ENCODE peak calls at places on chromosomes 5 and 9, in eight cellular contexts. One of them, this sample, is unnamed.

GRCh38 chr5:4797445-4797844 is 342.7 kb upstream of the ADAMTS16 start:
- DNase-seq in HT-29: no peak
- DNase-seq in memory B cell: no peak
- DNase-seq in SJSA1: no peak
- DNase-seq in MCF 10A: no peak
- DNase-seq in NCI-H524: no peak
- DNase-seq in left cardiac atrium: no peak
- DNase-seq in IMR-90: no peak
- DNase-seq in this sample: no peak

GRCh38 chr5:168354397-168354796 is 63.0 kb downstream of the WWC1 start:
- DNase-seq in HT-29: no peak
- DNase-seq in left cardiac atrium: no peak
- DNase-seq in MCF 10A: no peak
- DNase-seq in SJSA1: no peak
- DNase-seq in NCI-H524: no peak
- DNase-seq in memory B cell: no peak
- DNase-seq in IMR-90: no peak
- DNase-seq in this sample: no peak

GRCh38 chr9:3528466-3528865 is 2.7 kb upstream of the RFX3 start:
- DNase-seq in left cardiac atrium: no peak
- DNase-seq in SJSA1: no peak
- DNase-seq in IMR-90: no peak
- DNase-seq in memory B cell: no peak
- DNase-seq in HT-29: no peak
- DNase-seq in MCF 10A: no peak
- DNase-seq in NCI-H524: no peak
- DNase-seq in this sample: peak; percentile 41

GRCh38 chr5:145937432-145938250 is 1.3 kb downstream of the SH3RF2 start:
- DNase-seq in IMR-90: peak; percentile 51
- DNase-seq in HT-29: peak; percentile 76
- DNase-seq in left cardiac atrium: no peak
- DNase-seq in NCI-H524: no peak
- DNase-seq in SJSA1: peak; percentile 81
- DNase-seq in MCF 10A: peak; percentile 93
- DNase-seq in memory B cell: no peak
- DNase-seq in this sample: no peak

GRCh38 chr5:104053057-104053666 is 490.6 kb upstream of the NUDT12 start:
- DNase-seq in left cardiac atrium: no peak
- DNase-seq in IMR-90: no peak
- DNase-seq in memory B cell: no peak
- DNase-seq in HT-29: no peak
- DNase-seq in MCF 10A: no peak
- DNase-seq in SJSA1: no peak
- DNase-seq in NCI-H524: peak; percentile 72
- DNase-seq in this sample: no peak

GRCh38 chr5:59746261-59746765 is 147.2 kb downstream of the PDE4D start:
- DNase-seq in NCI-H524: peak; percentile 79
- DNase-seq in left cardiac atrium: no peak
- DNase-seq in SJSA1: peak; percentile 38
- DNase-seq in memory B cell: no peak
- DNase-seq in HT-29: no peak
- DNase-seq in IMR-90: peak; percentile 6
- DNase-seq in MCF 10A: peak; percentile 88
- DNase-seq in this sample: no peak

GRCh38 chr5:135173662-135174290 is 139.7 kb upstream of the PITX1 start:
- DNase-seq in SJSA1: no peak
- DNase-seq in IMR-90: no peak
- DNase-seq in NCI-H524: peak; percentile 52
- DNase-seq in memory B cell: no peak
- DNase-seq in HT-29: no peak
- DNase-seq in left cardiac atrium: no peak
- DNase-seq in MCF 10A: no peak
- DNase-seq in this sample: no peak

GRCh38 chr9:131419029-131419614 is 25.2 kb downstream of the PRRC2B start:
- DNase-seq in MCF 10A: no peak
- DNase-seq in IMR-90: peak; percentile 66
- DNase-seq in NCI-H524: no peak
- DNase-seq in memory B cell: no peak
- DNase-seq in SJSA1: no peak
- DNase-seq in left cardiac atrium: no peak
- DNase-seq in HT-29: no peak
- DNase-seq in this sample: no peak

GRCh38 chr5:63923914-63924313 is 38.3 kb downstream of the HTR1A start:
- DNase-seq in HT-29: peak; percentile 75
- DNase-seq in NCI-H524: peak; percentile 19
- DNase-seq in IMR-90: no peak
- DNase-seq in left cardiac atrium: no peak
- DNase-seq in memory B cell: no peak
- DNase-seq in SJSA1: no peak
- DNase-seq in MCF 10A: peak; percentile 54
- DNase-seq in this sample: no peak

GRCh38 chr9:18472915-18473314 is 1.0 kb upstream of the ADAMTSL1 start:
- DNase-seq in SJSA1: no peak
- DNase-seq in NCI-H524: peak; percentile 23
- DNase-seq in memory B cell: no peak
- DNase-seq in left cardiac atrium: peak; percentile 42
- DNase-seq in IMR-90: no peak
- DNase-seq in MCF 10A: no peak
- DNase-seq in HT-29: no peak
- DNase-seq in this sample: no peak

GRCh38 chr9:14251146-14252071 is 62.5 kb downstream of the NFIB start:
- DNase-seq in HT-29: peak; percentile 96
- DNase-seq in memory B cell: no peak
- DNase-seq in NCI-H524: no peak
- DNase-seq in left cardiac atrium: peak; percentile 86
- DNase-seq in SJSA1: peak; percentile 42
- DNase-seq in MCF 10A: peak; percentile 84
- DNase-seq in IMR-90: peak; percentile 68
- DNase-seq in this sample: no peak

GRCh38 chr5:133287500-133287899 is 235.7 kb downstream of the HSPA4 start:
- DNase-seq in SJSA1: peak; percentile 46
- DNase-seq in HT-29: peak; percentile 63
- DNase-seq in NCI-H524: peak; percentile 19
- DNase-seq in left cardiac atrium: peak; percentile 50
- DNase-seq in memory B cell: no peak
- DNase-seq in IMR-90: peak; percentile 44
- DNase-seq in MCF 10A: peak; percentile 67
- DNase-seq in this sample: peak; percentile 14

GRCh38 chr5:141778211-141778610 is 96.2 kb upstream of the ARAP3 start:
- DNase-seq in NCI-H524: peak; percentile 23
- DNase-seq in MCF 10A: peak; percentile 85
- DNase-seq in SJSA1: no peak
- DNase-seq in HT-29: no peak
- DNase-seq in memory B cell: no peak
- DNase-seq in IMR-90: peak; percentile 86
- DNase-seq in left cardiac atrium: peak; percentile 39
- DNase-seq in this sample: no peak

GRCh38 chr5:32794086-32794485 is 83.0 kb downstream of the NPR3 start:
- DNase-seq in NCI-H524: no peak
- DNase-seq in HT-29: peak; percentile 26
- DNase-seq in memory B cell: no peak
- DNase-seq in MCF 10A: peak; percentile 58
- DNase-seq in SJSA1: peak; percentile 11
- DNase-seq in left cardiac atrium: no peak
- DNase-seq in IMR-90: peak; percentile 54
- DNase-seq in this sample: no peak

GRCh38 chr9:94870793-94871558 is 144.5 kb downstream of the AOPEP start:
- DNase-seq in NCI-H524: no peak
- DNase-seq in MCF 10A: peak; percentile 43
- DNase-seq in HT-29: no peak
- DNase-seq in SJSA1: no peak
- DNase-seq in left cardiac atrium: peak; percentile 53
- DNase-seq in memory B cell: no peak
- DNase-seq in IMR-90: no peak
- DNase-seq in this sample: peak; percentile 17

GRCh38 chr5:130323804-130324454 is 419.7 kb downstream of the CHSY3 start:
- DNase-seq in NCI-H524: no peak
- DNase-seq in HT-29: no peak
- DNase-seq in memory B cell: no peak
- DNase-seq in SJSA1: no peak
- DNase-seq in left cardiac atrium: no peak
- DNase-seq in IMR-90: no peak
- DNase-seq in MCF 10A: peak; percentile 33
- DNase-seq in this sample: no peak

GRCh38 chr5:127206320-127207113 is 84.1 kb upstream of the MEGF10 start:
- DNase-seq in HT-29: peak; percentile 61
- DNase-seq in left cardiac atrium: no peak
- DNase-seq in MCF 10A: peak; percentile 95
- DNase-seq in NCI-H524: no peak
- DNase-seq in SJSA1: peak; percentile 79
- DNase-seq in IMR-90: peak; percentile 77
- DNase-seq in memory B cell: no peak
- DNase-seq in this sample: no peak

GRCh38 chr9:104527109-104527508 is at the start of gene OR13C4:
- DNase-seq in MCF 10A: no peak
- DNase-seq in IMR-90: no peak
- DNase-seq in SJSA1: no peak
- DNase-seq in left cardiac atrium: no peak
- DNase-seq in memory B cell: no peak
- DNase-seq in HT-29: no peak
- DNase-seq in NCI-H524: no peak
- DNase-seq in this sample: no peak

GRCh38 chr9:123401879-123402513 is 46.0 kb downstream of the CRB2 start:
- DNase-seq in HT-29: peak; percentile 57
- DNase-seq in IMR-90: peak; percentile 57
- DNase-seq in left cardiac atrium: no peak
- DNase-seq in memory B cell: no peak
- DNase-seq in NCI-H524: peak; percentile 79
- DNase-seq in MCF 10A: peak; percentile 41
- DNase-seq in SJSA1: peak; percentile 14
- DNase-seq in this sample: no peak

GRCh38 chr9:35615981-35616680 is 2.1 kb downstream of the CD72 start:
- DNase-seq in NCI-H524: no peak
- DNase-seq in left cardiac atrium: no peak
- DNase-seq in MCF 10A: no peak
- DNase-seq in HT-29: no peak
- DNase-seq in memory B cell: no peak
- DNase-seq in IMR-90: no peak
- DNase-seq in SJSA1: no peak
- DNase-seq in this sample: no peak

GRCh38 chr5:149450199-149450598 is 71.1 kb upstream of the IL17B start:
- DNase-seq in memory B cell: no peak
- DNase-seq in IMR-90: peak; percentile 87
- DNase-seq in left cardiac atrium: peak; percentile 84
- DNase-seq in HT-29: no peak
- DNase-seq in NCI-H524: no peak
- DNase-seq in SJSA1: peak; percentile 43
- DNase-seq in MCF 10A: no peak
- DNase-seq in this sample: no peak

GRCh38 chr5:33230467-33231078 is 210.2 kb upstream of the TARS1 start:
- DNase-seq in IMR-90: no peak
- DNase-seq in memory B cell: no peak
- DNase-seq in HT-29: no peak
- DNase-seq in MCF 10A: no peak
- DNase-seq in left cardiac atrium: peak; percentile 31
- DNase-seq in NCI-H524: no peak
- DNase-seq in SJSA1: peak; percentile 9
- DNase-seq in this sample: no peak

GRCh38 chr5:35029333-35029732 is 18.4 kb downstream of the AGXT2 start:
- DNase-seq in left cardiac atrium: no peak
- DNase-seq in memory B cell: no peak
- DNase-seq in HT-29: no peak
- DNase-seq in MCF 10A: peak; percentile 72
- DNase-seq in IMR-90: peak; percentile 91
- DNase-seq in NCI-H524: no peak
- DNase-seq in SJSA1: no peak
- DNase-seq in this sample: no peak

GRCh38 chr9:136644593-136645342 is 17.9 kb upstream of the EGFL7 start:
- DNase-seq in memory B cell: peak; percentile 84
- DNase-seq in SJSA1: peak; percentile 33
- DNase-seq in left cardiac atrium: peak; percentile 86
- DNase-seq in MCF 10A: no peak
- DNase-seq in NCI-H524: no peak
- DNase-seq in HT-29: no peak
- DNase-seq in IMR-90: peak; percentile 28
- DNase-seq in this sample: peak; percentile 66

GRCh38 chr9:128770286-128770685 is 1.4 kb downstream of the ZER1 start:
- DNase-seq in HT-29: no peak
- DNase-seq in SJSA1: no peak
- DNase-seq in memory B cell: no peak
- DNase-seq in NCI-H524: no peak
- DNase-seq in left cardiac atrium: no peak
- DNase-seq in IMR-90: no peak
- DNase-seq in MCF 10A: no peak
- DNase-seq in this sample: no peak

GRCh38 chr9:122941560-122942234 is 877 bp downstream of the RABGAP1 start:
- DNase-seq in memory B cell: no peak
- DNase-seq in IMR-90: peak; percentile 76
- DNase-seq in left cardiac atrium: no peak
- DNase-seq in SJSA1: no peak
- DNase-seq in MCF 10A: peak; percentile 43
- DNase-seq in HT-29: peak; percentile 61
- DNase-seq in NCI-H524: peak; percentile 41
- DNase-seq in this sample: no peak

GRCh38 chr9:98971168-98971914 is 27.6 kb downstream of the COL15A1 start:
- DNase-seq in MCF 10A: no peak
- DNase-seq in memory B cell: no peak
- DNase-seq in left cardiac atrium: no peak
- DNase-seq in SJSA1: peak; percentile 68
- DNase-seq in HT-29: no peak
- DNase-seq in NCI-H524: no peak
- DNase-seq in IMR-90: peak; percentile 91
- DNase-seq in this sample: no peak

GRCh38 chr9:34170252-34170915 is 8.5 kb upstream of the UBAP1 start:
- DNase-seq in memory B cell: no peak
- DNase-seq in left cardiac atrium: no peak
- DNase-seq in HT-29: peak; percentile 16
- DNase-seq in MCF 10A: no peak
- DNase-seq in IMR-90: no peak
- DNase-seq in SJSA1: no peak
- DNase-seq in NCI-H524: peak; percentile 28
- DNase-seq in this sample: no peak

GRCh38 chr5:72326298-72326649 is 6.1 kb downstream of the PTCD2 start:
- DNase-seq in memory B cell: no peak
- DNase-seq in HT-29: no peak
- DNase-seq in NCI-H524: peak; percentile 77
- DNase-seq in MCF 10A: no peak
- DNase-seq in left cardiac atrium: no peak
- DNase-seq in IMR-90: no peak
- DNase-seq in SJSA1: no peak
- DNase-seq in this sample: no peak

GRCh38 chr5:142807378-142807911 is 37.3 kb downstream of the ARHGAP26 start:
- DNase-seq in HT-29: no peak
- DNase-seq in left cardiac atrium: peak; percentile 57
- DNase-seq in memory B cell: peak; percentile 16
- DNase-seq in SJSA1: no peak
- DNase-seq in MCF 10A: no peak
- DNase-seq in IMR-90: no peak
- DNase-seq in NCI-H524: peak; percentile 11
- DNase-seq in this sample: no peak

GRCh38 chr5:60248900-60249299 is 355.4 kb upstream of the PDE4D start:
- DNase-seq in IMR-90: no peak
- DNase-seq in SJSA1: no peak
- DNase-seq in NCI-H524: peak; percentile 14
- DNase-seq in MCF 10A: no peak
- DNase-seq in memory B cell: no peak
- DNase-seq in HT-29: no peak
- DNase-seq in left cardiac atrium: no peak
- DNase-seq in this sample: no peak

GRCh38 chr5:58407042-58407709 is 52.7 kb downstream of the PLK2 start:
- DNase-seq in HT-29: no peak
- DNase-seq in MCF 10A: peak; percentile 57
- DNase-seq in NCI-H524: no peak
- DNase-seq in IMR-90: peak; percentile 88
- DNase-seq in left cardiac atrium: no peak
- DNase-seq in SJSA1: peak; percentile 48
- DNase-seq in memory B cell: no peak
- DNase-seq in this sample: no peak

GRCh38 chr5:74389531-74390305 is 250.8 kb downstream of the ENC1 start:
- DNase-seq in left cardiac atrium: no peak
- DNase-seq in NCI-H524: no peak
- DNase-seq in HT-29: no peak
- DNase-seq in memory B cell: no peak
- DNase-seq in SJSA1: no peak
- DNase-seq in IMR-90: no peak
- DNase-seq in MCF 10A: no peak
- DNase-seq in this sample: no peak

GRCh38 chr5:179599100-179599499 is 24.4 kb downstream of the HNRNPH1 start:
- DNase-seq in NCI-H524: no peak
- DNase-seq in SJSA1: no peak
- DNase-seq in HT-29: no peak
- DNase-seq in memory B cell: no peak
- DNase-seq in IMR-90: no peak
- DNase-seq in left cardiac atrium: no peak
- DNase-seq in MCF 10A: no peak
- DNase-seq in this sample: no peak

This sample was measured in stimulated activated naive CD4-positive, alpha-beta T cell.